ENCODE peak calls at places on chromosomes 2 and 18, in nine cellular contexts. O is BE2C; I is cardiac muscle cell; M is neural progenitor cell; S is adrenal gland; X is SJCRH30; B is hepatocyte; Y is CD4-positive, CD25-positive, alpha-beta regulatory T cell; H is heart right ventricle. G is an unnamed sample.

GRCh38 chr18:44803019-44803650 is 122.4 kb downstream of the SETBP1 start:
- DNase-seq in H (no peak), X (peak; percentile 70), I (peak; percentile 83), S (no peak), B (peak; percentile 82), Y (no peak), O (no peak), M (no peak), G (no peak)

GRCh38 chr2:3827673-3828575 is 124.5 kb downstream of the DCDC2C start:
- DNase-seq in O (peak; percentile 53), Y (no peak), I (peak; percentile 51), M (peak; percentile 44), B (peak; percentile 42), H (no peak), X (peak; percentile 60), S (peak; percentile 18), G (no peak)

GRCh38 chr2:128626758-128627515 is 308.3 kb upstream of the HS6ST1 start:
- DNase-seq in H (no peak), B (no peak), M (no peak), O (no peak), Y (no peak), I (no peak), X (no peak), S (peak; percentile 7), G (no peak)

GRCh38 chr2:171434671-171434980 is 600 bp downstream of the DCAF17 start:
- DNase-seq in X (no peak), S (no peak), H (no peak), I (no peak), B (no peak), Y (no peak), M (no peak), O (no peak), G (no peak)

GRCh38 chr2:203195331-203195730 is 43.5 kb upstream of the CYP20A1 start:
- DNase-seq in M (no peak), S (no peak), Y (no peak), X (no peak), B (no peak), I (no peak), H (no peak), O (no peak), G (no peak)

GRCh38 chr18:48036191-48036590 is 105.7 kb upstream of the SMAD2 start:
- DNase-seq in O (no peak), I (no peak), M (no peak), X (no peak), H (no peak), S (peak; percentile 65), Y (no peak), B (no peak), G (no peak)

GRCh38 chr2:191597186-191597751 is 80.7 kb upstream of the NABP1 start:
- DNase-seq in B (no peak), H (no peak), X (no peak), O (no peak), M (no peak), S (no peak), I (no peak), Y (no peak), G (no peak)

GRCh38 chr18:10863026-10863425 is 286.3 kb downstream of the PIEZO2 start:
- DNase-seq in M (no peak), I (no peak), O (no peak), B (no peak), S (no peak), Y (no peak), X (no peak), H (no peak), G (no peak)

GRCh38 chr2:19799881-19800780 is 101.7 kb downstream of the TTC32 start:
- DNase-seq in O (no peak), M (no peak), Y (no peak), X (no peak), B (no peak), I (peak; percentile 33), H (no peak), S (no peak), G (no peak)

GRCh38 chr2:26587966-26588365 is 53.2 kb downstream of the CIB4 start:
- DNase-seq in X (no peak), B (no peak), M (no peak), O (no peak), I (no peak), Y (no peak), H (no peak), S (no peak), G (no peak)

GRCh38 chr2:7392076-7392787 is 475.0 kb downstream of the RNF144A start:
- DNase-seq in B (peak; percentile 11), Y (no peak), O (no peak), I (no peak), S (no peak), H (no peak), M (no peak), X (no peak), G (no peak)

GRCh38 chr2:106096446-106097369 is 97.4 kb downstream of the UXS1 start:
- DNase-seq in M (no peak), X (no peak), H (no peak), B (no peak), Y (peak; percentile 52), O (no peak), S (no peak), I (no peak), G (no peak)

GRCh38 chr2:215415218-215415617 is 20.6 kb downstream of the FN1 start:
- DNase-seq in X (no peak), O (no peak), H (no peak), M (no peak), I (no peak), Y (no peak), B (no peak), S (no peak), G (no peak)

GRCh38 chr2:215413974-215414373 is 21.9 kb downstream of the FN1 start:
- DNase-seq in X (no peak), S (no peak), M (no peak), O (no peak), Y (no peak), B (no peak), H (no peak), I (no peak), G (no peak)

GRCh38 chr2:215415820-215416613 is 19.9 kb downstream of the FN1 start:
- DNase-seq in Y (no peak), B (no peak), S (no peak), M (no peak), X (no peak), H (no peak), I (no peak), O (no peak), G (no peak)

GRCh38 chr2:215413484-215413777 is 22.4 kb downstream of the FN1 start:
- DNase-seq in M (no peak), O (no peak), S (no peak), B (no peak), I (no peak), H (no peak), X (no peak), Y (no peak), G (no peak)

GRCh38 chr2:215414674-215415073 is 21.2 kb downstream of the FN1 start:
- DNase-seq in X (no peak), M (no peak), B (no peak), H (no peak), S (no peak), I (peak; percentile 18), O (no peak), Y (no peak), G (no peak)
- H3K4me1 ChIP-seq in X (peaks cover 9% of the 10 kb centered on the region), M (no peaks in the 10 kb centered on the region), B (peaks cover 46% of the 10 kb centered on the region), H (no peaks in the 10 kb centered on the region), S (no peaks in the 10 kb centered on the region), I (peaks cover 23% of the 10 kb centered on the region), O (no peaks in the 10 kb centered on the region), Y (no peaks in the 10 kb centered on the region), G (no peaks in the 10 kb centered on the region)

DNA sequence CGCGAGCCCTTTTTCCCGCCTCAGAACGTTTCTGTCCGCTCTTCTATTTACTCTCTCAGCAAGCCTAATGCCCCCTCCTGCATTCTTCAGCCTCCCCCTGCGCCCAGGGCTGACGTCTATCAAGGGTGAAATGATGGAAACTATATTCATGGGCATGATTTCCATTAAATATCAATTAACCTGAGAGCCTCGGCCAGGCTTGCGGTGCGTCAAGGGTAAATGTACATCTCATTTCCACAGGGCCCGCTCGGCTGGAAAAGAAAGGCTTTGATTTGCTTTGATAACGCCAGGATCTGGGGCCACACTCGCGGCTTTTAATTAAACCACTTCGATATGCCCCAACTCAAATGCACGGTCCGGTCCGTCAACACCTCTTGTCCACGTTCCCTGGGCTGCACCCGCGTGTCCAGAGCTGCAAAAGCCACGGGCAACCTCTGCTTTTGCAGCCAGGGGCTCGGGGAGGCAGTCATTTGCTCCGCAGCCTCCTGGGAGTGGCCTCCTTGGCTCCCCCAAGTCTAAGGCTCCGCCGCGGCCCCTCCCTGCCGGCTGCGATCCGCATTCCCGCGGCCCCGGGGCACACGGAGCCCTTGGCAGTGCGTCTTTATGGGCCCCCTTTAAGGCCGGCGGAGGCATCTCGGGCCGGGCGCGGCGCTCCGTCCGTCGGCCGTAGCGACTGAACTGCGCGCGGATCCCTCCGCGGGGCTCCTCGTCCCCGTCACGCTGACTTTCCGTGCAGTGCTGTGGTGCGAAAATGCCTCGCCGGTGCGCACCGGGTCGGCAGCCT is at the start of gene HOXD8:
- DNase-seq in Y (no peak), X (peak; percentile 85), H (peak; percentile 43), M (peak; percentile 88), S (peak; percentile 80), B (peak; percentile 71), O (peak; percentile 75), I (peak; percentile 57), G (no peak)
- H3K4me3 ChIP-seq in Y (no peak within 1 kb of the TSS), X (peak within 1 kb of the TSS; percentile 73), H (peak within 1 kb of the TSS; percentile 36), M (peak within 1 kb of the TSS; percentile 39), S (no peak within 1 kb of the TSS), B (peak within 1 kb of the TSS; percentile 56), O (peak within 1 kb of the TSS; percentile 68), I (peak within 1 kb of the TSS; percentile 35), G (no peak within 1 kb of the TSS)

DNA sequence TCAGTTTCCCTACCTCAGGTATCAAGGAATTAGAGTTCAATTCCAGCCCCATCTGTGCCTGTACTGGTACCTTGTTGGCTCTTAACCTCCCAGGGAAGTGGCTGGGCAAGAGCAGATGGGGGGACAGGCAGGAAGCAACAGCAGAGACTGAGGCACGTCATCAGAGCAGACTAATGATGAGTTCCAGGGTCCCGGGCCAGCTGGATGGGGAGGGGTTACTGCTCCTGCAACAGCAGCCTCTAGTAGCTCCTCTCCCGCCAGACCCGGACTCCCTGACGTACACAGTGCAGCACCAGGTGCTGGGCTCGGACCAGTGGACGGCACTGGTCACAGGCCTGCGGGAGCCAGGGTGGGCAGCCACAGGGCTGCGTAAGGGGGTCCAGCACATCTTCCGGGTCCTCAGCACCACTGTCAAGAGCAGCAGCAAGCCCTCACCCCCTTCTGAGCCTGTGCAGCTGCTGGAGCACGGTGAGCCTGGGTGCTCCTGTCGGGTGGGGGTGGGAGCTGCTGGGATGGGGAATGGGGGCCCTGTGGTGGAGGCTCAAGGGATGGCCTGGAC is 26.0 kb upstream of the GMPPA start:
- DNase-seq in M (no peak), Y (no peak), H (no peak), B (no peak), S (no peak), O (no peak), I (no peak), X (no peak), G (no peak)
- H3K36me3 ChIP-seq in M (no peaks in the 10 kb centered on the region), Y (no peaks in the 10 kb centered on the region), H (peaks cover 29% of the 10 kb centered on the region), B (no peaks in the 10 kb centered on the region), S (no peaks in the 10 kb centered on the region), O (peaks cover 40% of the 10 kb centered on the region), I (peaks cover 26% of the 10 kb centered on the region), X (no peaks in the 10 kb centered on the region), G (no peaks in the 10 kb centered on the region)

DNA sequence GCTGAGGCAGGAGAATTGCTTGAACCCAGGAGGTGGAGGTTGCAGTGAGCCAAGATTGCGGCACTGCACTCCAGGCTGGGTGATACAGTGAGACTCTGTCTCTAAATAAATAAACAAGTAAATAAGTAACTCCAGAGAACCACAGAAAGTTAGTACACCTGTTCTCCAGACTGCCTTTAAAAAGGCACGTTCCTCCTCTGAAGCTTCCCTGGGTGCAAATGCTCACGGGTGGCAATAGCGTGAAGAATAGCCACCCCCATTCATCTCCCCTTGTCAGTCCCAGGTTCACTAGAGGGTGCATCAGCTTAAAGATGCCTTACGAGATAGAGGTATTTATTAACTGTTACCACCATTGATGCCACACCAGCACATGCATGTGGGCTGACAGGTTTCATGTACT is 64.3 kb upstream of the RTN4 start:
- DNase-seq in S (no peak), O (no peak), B (no peak), M (no peak), X (no peak), Y (no peak), I (no peak), H (no peak), G (no peak)
- H3K4me1 ChIP-seq in S (peaks cover 29% of the 10 kb centered on the region), O (peaks cover 13% of the 10 kb centered on the region), B (peaks cover 39% of the 10 kb centered on the region), M (peaks cover 12% of the 10 kb centered on the region), X (peaks cover 52% of the 10 kb centered on the region), Y (no peaks in the 10 kb centered on the region), I (peaks cover 60% of the 10 kb centered on the region), H (peaks cover 40% of the 10 kb centered on the region), G (no peaks in the 10 kb centered on the region)